ENCODE peak calls at places on chromosomes 1 and 21, in four cellular contexts. F is K562, W is HepG2, X is WTC11. K is an unnamed sample.

GRCh38 chr1:181179279-181179979 is 90.9 kb downstream of the IER5 start:
- DNase-seq in W (no peak), F (no peak), X (no peak), K (no peak)

GRCh38 chr1:39301606-39302005 is 97.1 kb downstream of the MACF1 start:
- DNase-seq in F (no peak), W (no peak), X (no peak), K (no peak)

GRCh38 chr1:160708821-160709220 is 2.8 kb downstream of the CD48 start:
- DNase-seq in W (no peak), X (no peak), F (no peak), K (no peak)

GRCh38 chr21:25457411-25457810 is 149.9 kb downstream of the MRPL39 start:
- DNase-seq in W (no peak), X (no peak), F (no peak), K (peak)

GRCh38 chr21:35814858-35815619 is 245.3 kb downstream of the SETD4 start:
- DNase-seq in W (no peak), X (no peak), F (no peak), K (no peak)

GRCh38 chr21:45906196-45906805 is 75.3 kb upstream of the COL6A1 start:
- DNase-seq in F (no peak), W (no peak), X (no peak), K (no peak)

GRCh38 chr1:6918908-6919511 is 133.8 kb downstream of the CAMTA1 start:
- DNase-seq in W (no peak), F (no peak), X (no peak), K (no peak)

GRCh38 chr1:8223531-8223930 is 94.4 kb upstream of the SLC45A1 start:
- DNase-seq in F (no peak), X (no peak), W (no peak), K (no peak)

GRCh38 chr1:38076038-38076437 is 29.4 kb upstream of the POU3F1 start:
- DNase-seq in X (peak), W (no peak), F (peak), K (no peak)

GRCh38 chr1:51576085-51576444 is 40.8 kb upstream of the OSBPL9 start:
- DNase-seq in F (no peak), W (no peak), X (no peak), K (no peak)

GRCh38 chr1:184691719-184692324 is 62.8 kb downstream of the EDEM3 start:
- DNase-seq in X (no peak), F (no peak), W (peak), K (no peak)

GRCh38 chr1:37078866-37079265 is 44.6 kb upstream of the GRIK3 start:
- DNase-seq in X (no peak), F (no peak), W (no peak), K (no peak)

GRCh38 chr1:219339466-219339865 is 165.8 kb downstream of the LYPLAL1 start:
- DNase-seq in W (no peak), X (no peak), F (no peak), K (no peak)

GRCh38 chr21:27476696-27477095 is 509.8 kb upstream of the ADAMTS5 start:
- DNase-seq in X (no peak), W (no peak), F (no peak), K (no peak)

GRCh38 chr1:199243423-199244061 is 604.7 kb downstream of the PTPRC start:
- DNase-seq in W (peak), F (no peak), X (peak), K (peak)

GRCh38 chr1:169550294-169550693 is 36.0 kb downstream of the F5 start:
- DNase-seq in X (no peak), W (peak), F (peak), K (no peak)

GRCh38 chr1:166884040-166884642 is 8.1 kb upstream of the TADA1 start:
- DNase-seq in X (peak), W (no peak), F (peak), K (no peak)

GRCh38 chr1:219587817-219588561 is 24.9 kb downstream of the ZC3H11B start:
- DNase-seq in W (no peak), X (no peak), F (no peak), K (no peak)

GRCh38 chr1:91651671-91652071 is 151.0 kb downstream of the CDC7 start:
- DNase-seq in X (peak), F (no peak), W (no peak), K (no peak)

GRCh38 chr1:198833706-198834497 is 195.1 kb downstream of the PTPRC start:
- DNase-seq in F (no peak), X (no peak), W (no peak), K (no peak)

GRCh38 chr1:76950306-76950705 is 83.0 kb downstream of the ST6GALNAC5 start:
- DNase-seq in X (no peak), F (no peak), W (no peak), K (no peak)

GRCh38 chr1:153985984-153986761 is at the start of gene RAB13:
- DNase-seq in X (peak), F (peak), W (peak), K (no peak)

GRCh38 chr1:177487481-177487880 is 316.7 kb downstream of the BRINP2 start:
- DNase-seq in F (no peak), W (no peak), X (peak), K (no peak)

GRCh38 chr1:161088587-161089110 is 709 bp downstream of the NECTIN4 start:
- DNase-seq in F (no peak), W (no peak), X (no peak), K (no peak)

GRCh38 chr1:6106977-6107376 is 61.3 kb downstream of the KCNAB2 start:
- DNase-seq in F (no peak), W (no peak), X (no peak), K (no peak)

GRCh38 chr21:38811257-38811656 is 5.5 kb downstream of the ETS2 start:
- DNase-seq in F (no peak), W (no peak), X (no peak), K (no peak)

GRCh38 chr21:45873418-45873817 is 108.2 kb upstream of the COL6A1 start:
- DNase-seq in F (no peak), X (no peak), W (no peak), K (no peak)

GRCh38 chr1:15825800-15826199 is 18.4 kb upstream of the UQCRHL start:
- DNase-seq in F (no peak), W (no peak), X (no peak), K (no peak)

GRCh38 chr1:47213230-47213676 is 18.8 kb downstream of the TAL1 start:
- DNase-seq in F (peak), W (no peak), X (no peak), K (no peak)

GRCh38 chr1:218421531-218421930 is 76.4 kb downstream of the TGFB2 start:
- DNase-seq in X (no peak), W (no peak), F (no peak), K (no peak)

GRCh38 chr21:31732891-31733520 is 1.1 kb upstream of the SCAF4 start:
- DNase-seq in W (peak), X (peak), F (no peak), K (no peak)

GRCh38 chr1:159121526-159121925 is 45.0 kb upstream of the AIM2 start:
- DNase-seq in F (no peak), X (no peak), W (no peak), K (peak)

GRCh38 chr1:1157426-1157913 is 16.2 kb upstream of the TTLL10 start:
- DNase-seq in W (no peak), X (peak), F (peak), K (no peak)

GRCh38 chr1:31891280-31891679 is 46.9 kb downstream of the PTP4A2 start:
- DNase-seq in F (no peak), W (no peak), X (no peak), K (peak)

GRCh38 chr1:94284481-94284880 is 47.1 kb upstream of the ARHGAP29 start:
- DNase-seq in X (no peak), F (no peak), W (no peak), K (no peak)

GRCh38 chr1:30446508-30446907 is 276.9 kb downstream of the MATN1 start:
- DNase-seq in X (no peak), F (no peak), W (no peak), K (no peak)

DNA sequence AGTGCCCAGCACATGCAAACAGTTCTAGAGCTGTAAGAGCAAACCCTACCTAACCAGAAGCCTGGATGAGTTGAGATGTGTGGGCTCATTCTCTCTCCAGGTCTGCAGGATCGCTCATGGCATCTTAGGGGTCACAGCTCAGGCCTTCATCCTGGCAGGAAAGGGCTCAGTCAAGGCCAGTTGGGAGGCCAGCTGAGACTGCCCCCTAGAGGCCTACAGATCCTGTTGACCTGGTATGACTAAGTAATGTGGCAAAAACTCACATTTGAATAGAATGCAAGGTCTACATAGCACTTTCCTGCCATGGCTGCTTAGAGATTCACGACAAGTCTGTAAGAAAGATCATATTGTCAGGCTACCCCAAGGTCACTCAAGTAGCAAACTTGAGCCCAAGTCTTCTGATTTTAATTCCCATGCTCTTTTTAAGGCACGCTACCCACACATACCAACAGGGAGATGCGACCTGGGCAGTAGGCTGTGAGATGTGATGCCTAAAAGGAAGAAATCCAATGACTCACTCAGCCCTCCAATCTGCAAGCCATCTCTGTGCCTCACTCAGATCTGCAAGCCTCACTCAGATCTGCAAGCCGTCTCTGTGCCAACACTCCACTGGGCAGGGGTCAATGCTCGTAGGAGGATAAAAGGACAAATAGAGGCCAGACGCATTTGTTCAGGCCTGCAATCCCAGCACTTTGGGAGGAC is 5.1 kb upstream of the CAPN8 start:
- DNase-seq in W (peak), F (peak), X (peak), K (no peak)
- TF ChIP-seq ETV6 in W (no peak), F (no peak), X (peak), K (no peak)

GRCh38 chr1:99173900-99174299 is 90.4 kb upstream of the PLPPR4 start:
- DNase-seq in X (no peak), F (no peak), W (no peak), K (no peak)
- TF ChIP-seq ETV6 in X (no peak), F (no peak), W (no peak), K (no peak)

GRCh38 chr1:206510371-206510770 is 3.0 kb downstream of the RASSF5 start:
- DNase-seq in X (no peak), W (no peak), F (no peak), K (no peak)

GRCh38 chr1:206511362-206512064 is 4.2 kb downstream of the RASSF5 start:
- DNase-seq in X (no peak), W (no peak), F (no peak), K (no peak)

GRCh38 chr1:206514821-206515387 is 7.6 kb downstream of the RASSF5 start:
- DNase-seq in F (no peak), W (no peak), X (no peak), K (no peak)

GRCh38 chr1:206512521-206513180 is 5.3 kb downstream of the RASSF5 start:
- DNase-seq in W (no peak), X (no peak), F (no peak), K (no peak)

DNA sequence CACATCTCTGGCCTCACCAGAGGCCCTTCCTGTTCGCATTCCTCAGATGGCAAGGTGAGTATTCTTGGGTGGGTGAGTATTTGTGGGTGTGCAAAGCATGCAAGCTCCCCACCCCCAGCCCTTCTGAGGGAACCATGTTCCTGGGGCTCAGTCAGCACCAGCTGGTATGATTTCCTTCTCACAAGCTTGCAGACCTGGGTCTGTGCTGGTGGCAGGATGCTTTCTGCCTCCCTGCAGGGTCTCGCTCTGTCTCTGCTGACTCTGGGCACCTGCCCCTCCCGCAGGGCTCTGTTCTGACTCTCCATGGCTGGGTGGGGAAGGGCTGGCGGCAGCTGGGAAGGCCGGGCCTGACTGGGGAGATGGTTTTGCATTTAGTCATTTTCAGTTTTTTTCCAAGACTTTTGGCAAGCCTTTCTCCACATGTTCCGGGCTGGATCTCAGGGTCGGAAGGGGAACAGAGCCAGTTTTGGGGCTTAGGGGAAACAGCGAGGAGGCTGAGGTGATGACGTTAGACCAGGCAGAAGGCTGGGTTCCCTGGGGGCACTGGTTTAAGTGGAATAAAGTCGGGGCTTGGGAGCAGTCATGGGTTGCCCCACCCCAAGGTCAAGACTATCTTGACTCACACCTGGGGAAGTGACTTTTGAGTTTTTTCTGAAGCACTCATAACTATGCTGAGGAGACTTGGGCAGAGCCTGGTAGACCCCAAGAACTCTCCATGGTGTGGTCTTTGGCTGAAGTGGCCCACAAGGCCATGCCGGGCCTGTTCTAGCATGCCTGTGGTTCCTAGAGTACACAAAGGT is 6.2 kb downstream of the RASSF5 start:
- DNase-seq in W (no peak), X (no peak), F (no peak), K (no peak)
- TF ChIP-seq ETV6 in W (no peak), X (no peak), F (no peak), K (no peak)

GRCh38 chr1:172837816-172838680 is 179.1 kb downstream of the FASLG start:
- DNase-seq in W (no peak), F (no peak), X (no peak), K (no peak)
- TF ChIP-seq ETV6 in W (no peak), F (no peak), X (no peak), K (no peak)